ENCODE peak calls at places on chromosomes 12 and 14, in ten cellular contexts. F, S, Q, U, X, O, H, J, V and L are unnamed samples.

GRCh38 chr14:75711796-75712211 is 50.8 kb downstream of the TTLL5 start:
- DNase-seq in Q (no peak), F (peak; percentile 89), H (peak; percentile 91), O (peak; percentile 13), X (peak; percentile 87), U (peak; percentile 67), J (peak; percentile 55), S (peak; percentile 97), V (no peak), L (peak; percentile 87)

GRCh38 chr14:63512861-63513260 is 30.3 kb downstream of the PPP2R5E start:
- DNase-seq in S (no peak), J (no peak), F (no peak), O (no peak), X (no peak), V (no peak), U (no peak), Q (no peak), H (no peak), L (no peak)

GRCh38 chr12:2641761-2642160 is 153.0 kb upstream of the FKBP4 start:
- DNase-seq in X (no peak), U (no peak), S (no peak), F (no peak), V (no peak), H (no peak), O (peak; percentile 1), Q (no peak), J (no peak), L (no peak)

GRCh38 chr12:66851134-66851533 is 172.3 kb upstream of the GRIP1 start:
- DNase-seq in J (no peak), Q (no peak), S (no peak), H (no peak), F (no peak), O (no peak), U (no peak), X (no peak), V (no peak), L (no peak)

GRCh38 chr14:78325911-78326310 is 155.7 kb downstream of the NRXN3 start:
- DNase-seq in J (no peak), H (no peak), V (no peak), U (no peak), Q (no peak), X (no peak), O (no peak), F (no peak), S (no peak), L (no peak)

GRCh38 chr14:91246051-91246852 is 1.7 kb upstream of the GPR68 start:
- DNase-seq in X (no peak), S (no peak), V (no peak), U (no peak), H (no peak), Q (peak; percentile 88), J (no peak), O (no peak), F (no peak), L (no peak)

GRCh38 chr12:49244161-49244560 is 20.7 kb upstream of the TUBA1C start:
- DNase-seq in O (no peak), H (no peak), F (peak; percentile 71), Q (no peak), S (peak; percentile 29), X (peak; percentile 89), V (no peak), U (no peak), J (no peak), L (peak; percentile 72)

GRCh38 chr12:49052451-49053208 is 8.0 kb downstream of the KMT2D start:
- DNase-seq in X (no peak), O (no peak), U (no peak), S (no peak), F (no peak), V (no peak), Q (no peak), J (no peak), H (no peak), L (no peak)

GRCh38 chr12:78725951-78726550 is 138.5 kb upstream of the SYT1 start:
- DNase-seq in H (no peak), X (peak; percentile 1), F (no peak), U (no peak), J (no peak), O (no peak), V (no peak), Q (no peak), S (no peak), L (no peak)

GRCh38 chr12:64256166-64256800 is 34.2 kb upstream of the KICS2 start:
- DNase-seq in H (no peak), F (peak; percentile 58), X (peak; percentile 59), O (no peak), U (peak; percentile 39), S (peak; percentile 50), V (peak; percentile 20), J (peak; percentile 23), Q (no peak), L (peak; percentile 66)

GRCh38 chr14:85439696-85440328 is 90.1 kb upstream of the FLRT2 start:
- DNase-seq in O (no peak), V (no peak), Q (no peak), U (no peak), X (peak; percentile 94), H (no peak), J (peak; percentile 18), S (peak; percentile 23), F (peak; percentile 37), L (peak; percentile 8)

GRCh38 chr12:96375841-96376249 is 24.4 kb downstream of the CDK17 start:
- DNase-seq in J (no peak), X (no peak), O (no peak), S (no peak), H (no peak), F (no peak), U (no peak), V (no peak), Q (no peak), L (no peak)